ENCODE peak calls at places on chromosomes 11 and 22, in four cellular contexts. U is IMR-90, M is colonic mucosa, E is keratinocyte. O is an unnamed sample.

GRCh38 chr11:89625171-89625570 is 84.9 kb upstream of the TRIM77 start:
- DNase-seq in U (no peak), M (no peak), E (no peak), O (no peak)

GRCh38 chr11:65945941-65946558 is 770 bp downstream of the TSGA10IP start:
- DNase-seq in U (no peak), M (no peak), E (no peak), O (no peak)

GRCh38 chr11:34050536-34050935 is 995 bp upstream of the CAPRIN1 start:
- DNase-seq in U (peak), M (no peak), E (no peak), O (no peak)

GRCh38 chr22:20783844-20784723 is 10.2 kb downstream of the SERPIND1 start:
- DNase-seq in U (peak), M (peak), E (peak), O (no peak)

GRCh38 chr11:1302461-1303073 is 6.9 kb downstream of the TOLLIP start:
- DNase-seq in U (no peak), M (peak), E (no peak), O (peak)

GRCh38 chr11:44316388-44317240 is 6.7 kb upstream of the ALX4 start:
- DNase-seq in U (no peak), M (no peak), E (no peak), O (no peak)

GRCh38 chr22:24430431-24431308 is 3.3 kb downstream of the ADORA2A start:
- DNase-seq in U (no peak), M (no peak), E (no peak), O (peak)

GRCh38 chr11:36328956-36329673 is 33.0 kb downstream of the PRR5L start:
- DNase-seq in U (no peak), M (no peak), E (no peak), O (no peak)

GRCh38 chr11:63277345-63277943 is 34.0 kb upstream of the SLC22A25 start:
- DNase-seq in U (no peak), M (no peak), E (no peak), O (no peak)

DNA sequence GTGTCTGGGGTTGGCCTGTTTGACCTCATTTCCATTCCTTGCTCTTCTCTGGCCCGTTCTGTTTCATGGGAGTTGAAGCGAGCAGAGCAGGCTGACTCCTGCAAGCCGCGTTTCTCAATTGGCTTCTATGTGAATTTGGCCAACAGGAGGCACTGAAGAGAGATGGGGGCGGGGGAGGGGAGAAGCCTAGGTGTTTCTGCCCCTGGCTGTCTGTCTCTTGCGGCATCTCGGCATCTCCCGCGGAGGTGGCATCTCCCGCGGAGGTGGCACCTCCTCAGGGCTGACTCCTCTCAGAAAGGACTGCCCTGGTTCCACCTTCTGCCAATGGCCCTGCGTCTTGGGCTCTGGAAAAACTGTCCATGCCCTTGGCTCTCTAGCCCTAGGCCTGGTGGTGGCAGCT is 125.6 kb upstream of the CSNK2A3 start:
- DNase-seq in U (no peak), M (no peak), E (no peak), O (no peak)
- TF ChIP-seq CTCF in U (no peak), M (no peak), E (no peak), O (no peak)

GRCh38 chr11:118265954-118266353 is 1.9 kb upstream of the MPZL2 start:
- DNase-seq in U (no peak), M (peak), E (no peak), O (peak)

GRCh38 chr11:118267486-118267885 is 3.4 kb upstream of the MPZL2 start:
- DNase-seq in U (no peak), M (no peak), E (no peak), O (no peak)

GRCh38 chr11:118263694-118264567 is at the start of gene MPZL2:
- DNase-seq in U (no peak), M (peak), E (peak), O (peak)

GRCh38 chr11:118263109-118263508 is 988 bp downstream of the MPZL2 start:
- DNase-seq in U (no peak), M (peak), E (no peak), O (no peak)

DNA sequence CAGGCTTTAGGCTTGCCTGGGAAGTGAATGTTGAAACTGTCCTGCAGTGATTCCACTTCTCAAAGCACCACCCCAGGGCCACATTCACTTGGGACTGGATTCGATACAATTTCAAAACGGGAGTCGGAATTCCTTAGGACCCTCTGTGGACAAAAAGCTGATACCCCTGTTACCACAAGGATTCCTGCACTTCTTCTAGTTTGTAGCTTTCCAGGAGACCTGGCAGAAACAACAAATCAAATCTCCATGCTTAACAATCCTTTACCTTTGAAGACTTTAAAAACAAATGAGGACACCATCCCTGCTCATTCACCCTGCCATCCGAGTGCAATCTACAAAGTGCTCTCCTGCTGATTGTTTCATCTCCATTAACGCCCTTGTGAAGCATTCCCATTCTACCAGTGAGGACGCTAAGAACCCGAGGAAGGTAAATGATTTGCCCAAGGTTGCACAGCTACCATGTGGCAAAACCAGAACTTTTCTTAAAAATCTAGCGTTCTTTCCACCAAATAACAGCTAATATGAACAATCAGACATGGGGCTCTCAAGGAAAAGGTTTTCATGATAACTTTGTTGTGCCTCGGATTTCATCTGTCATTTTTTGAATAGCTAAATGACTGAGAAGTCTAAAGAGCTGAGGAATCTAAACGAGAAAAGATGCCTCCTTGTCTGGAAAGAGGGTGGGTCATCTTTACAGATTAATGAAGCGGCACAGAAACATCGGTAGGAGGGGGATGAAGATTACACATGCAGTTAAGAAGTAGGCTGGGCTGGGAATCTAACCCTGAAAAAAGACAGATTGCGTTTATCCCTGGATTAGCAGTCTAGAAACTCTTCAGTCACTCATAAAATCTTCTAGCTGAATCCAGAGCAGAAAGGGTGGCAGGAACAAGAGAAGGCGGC is 722 bp upstream of the MPZL2 start:
- DNase-seq in U (no peak), M (peak), E (no peak), O (no peak)
- H3K27ac ChIP-seq in U (no peak), M (peak), E (peak), O (peak)

DNA sequence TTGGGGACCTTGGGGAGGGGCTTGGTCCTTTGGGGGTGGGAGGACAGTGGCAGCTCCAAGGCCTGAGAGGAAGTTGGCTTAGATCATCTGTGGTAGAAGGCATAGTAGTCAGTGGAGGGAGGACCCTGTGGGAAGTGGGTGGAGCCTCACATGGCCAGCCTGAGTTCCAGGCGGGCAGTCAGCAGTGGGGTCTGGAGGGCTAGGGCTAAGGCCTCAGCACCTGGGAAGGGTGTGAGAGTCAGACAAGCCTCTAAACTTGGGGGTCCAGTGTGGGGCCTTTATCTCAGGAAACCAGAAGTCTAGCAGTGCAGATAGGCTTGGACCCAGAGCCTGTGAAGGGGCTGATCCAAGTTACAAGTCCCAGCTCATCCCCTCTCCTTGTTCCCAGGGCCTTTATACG is 4.0 kb downstream of the NLRX1 start:
- DNase-seq in U (no peak), M (no peak), E (no peak), O (no peak)
- H3K4me3 ChIP-seq in U (no peak), M (no peak), E (no peak), O (no peak)

DNA sequence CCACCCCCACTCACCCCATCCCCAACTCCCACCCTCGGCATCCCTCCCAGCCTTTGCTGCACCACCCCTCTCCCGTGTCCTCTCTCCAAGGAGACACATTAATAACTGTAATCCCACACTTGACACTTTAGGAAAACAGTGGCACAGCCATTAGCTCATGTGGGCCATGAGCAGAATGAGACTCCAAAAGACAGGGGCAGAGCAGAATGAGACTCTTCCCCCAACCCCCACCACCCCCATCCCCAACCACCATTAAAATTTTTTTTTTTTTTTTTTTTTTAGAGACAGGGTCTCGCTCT is 6.2 kb upstream of the SLCO2B1 start:
- DNase-seq in U (no peak), M (no peak), E (no peak), O (no peak)
- TF ChIP-seq CTCF in U (no peak), M (peak), E (no peak), O (no peak)

DNA sequence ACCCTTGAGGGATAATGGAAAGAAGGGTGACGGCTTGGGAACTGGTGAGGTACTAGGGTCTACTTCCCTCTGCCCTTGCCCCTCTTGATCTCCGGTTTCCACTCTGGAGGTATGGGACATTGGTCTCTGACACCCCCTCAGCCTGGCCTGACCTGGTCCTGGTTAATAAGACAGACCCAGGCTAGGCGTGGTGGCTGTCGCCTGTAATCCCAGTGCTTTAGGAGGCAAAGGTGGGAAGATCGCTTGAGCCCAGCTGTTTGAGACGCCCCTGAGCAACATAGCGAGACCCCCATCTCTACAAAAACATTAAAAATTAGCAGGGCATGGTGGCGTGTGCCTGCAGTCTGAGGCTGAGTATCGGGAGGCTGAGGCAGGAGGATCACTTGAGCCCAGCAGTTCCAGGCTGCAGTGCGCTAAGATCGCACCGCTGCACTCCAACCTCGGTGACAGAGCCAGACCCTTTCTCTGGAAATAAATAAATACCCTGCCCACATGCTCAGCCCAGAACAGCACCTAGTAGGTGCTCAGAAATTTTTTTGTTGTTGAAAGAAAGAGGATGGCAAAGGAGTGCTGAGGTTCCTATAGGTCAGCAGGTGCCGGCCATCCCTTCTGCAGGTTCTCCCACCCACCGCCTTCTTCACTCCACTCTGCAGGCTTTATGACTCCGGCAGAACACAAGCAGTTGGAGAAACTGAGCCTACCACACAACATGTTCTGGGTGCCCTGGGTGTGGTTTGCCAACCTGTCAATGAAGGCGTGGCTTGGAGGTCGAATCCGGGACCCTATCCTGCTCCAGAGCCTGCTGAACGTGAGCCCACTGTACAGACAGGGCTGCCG is 6.3 kb downstream of the BEST1 start:
- DNase-seq in U (no peak), M (no peak), E (no peak), O (no peak)
- H3K27ac ChIP-seq in U (no peak), M (no peak), E (no peak), O (no peak)

GRCh38 chr22:37696657-37697539 is at the start of gene TRIOBP:
- DNase-seq in U (peak), M (peak), E (peak), O (peak)
- H3K4me3 ChIP-seq in U (peak), M (peak), E (no peak), O (peak)

GRCh38 chr22:43628253-43628649 is 183.9 kb downstream of the EFCAB6 start:
- DNase-seq in U (no peak), M (no peak), E (no peak), O (no peak)

GRCh38 chr22:43622886-43623285 is 189.2 kb downstream of the EFCAB6 start:
- DNase-seq in U (no peak), M (no peak), E (no peak), O (no peak)

GRCh38 chr22:43627485-43628252 is 184.4 kb downstream of the EFCAB6 start:
- DNase-seq in U (no peak), M (no peak), E (no peak), O (no peak)

GRCh38 chr22:43625242-43625641 is 186.9 kb downstream of the EFCAB6 start:
- DNase-seq in U (no peak), M (no peak), E (no peak), O (no peak)

GRCh38 chr22:43624144-43624998 is 187.7 kb downstream of the EFCAB6 start:
- DNase-seq in U (no peak), M (no peak), E (no peak), O (no peak)
- TF ChIP-seq CTCF in U (no peak), M (no peak), E (no peak), O (no peak)